ENCODE peak calls at places on chromosomes 2 and 18, in four cellular contexts. N, E, G and Z are unnamed samples.
A peak's percentile ranks its signal among the peaks of the same experiment; 100 is the strongest.

GRCh38 chr2:146238254-146238961 is 1606.4 kb upstream of the ACVR2A start:
- DNase-seq in G (no peak), E (no peak), N (no peak), Z (no peak)

GRCh38 chr2:67812682-67813081 is 250.1 kb downstream of the C1D start:
- DNase-seq in E (no peak), G (no peak), N (no peak), Z (no peak)

GRCh38 chr2:138235041-138235440 is 266.5 kb upstream of the SPOPL start:
- DNase-seq in G (no peak), N (no peak), E (no peak), Z (no peak)

GRCh38 chr18:7035807-7036206 is 81.8 kb downstream of the LAMA1 start:
- DNase-seq in N (no peak), E (no peak), G (no peak), Z (no peak)

GRCh38 chr18:4871197-4871596 is 325.9 kb downstream of the AKAIN1 start:
- DNase-seq in N (no peak), G (no peak), E (no peak), Z (no peak)

GRCh38 chr2:240560084-240560479 is at the start of gene DUSP28:
- DNase-seq in E (peak; percentile 93), G (peak; percentile 85), N (peak; percentile 54), Z (peak; percentile 95)

GRCh38 chr2:224847961-224848850 is 132.0 kb upstream of the CCDC195 start:
- DNase-seq in N (peak; percentile 39), G (peak; percentile 90), E (peak; percentile 19), Z (no peak)

GRCh38 chr2:240347949-240348500 is 87.4 kb upstream of the GPC1 start:
- DNase-seq in N (no peak), E (no peak), G (no peak), Z (no peak)

GRCh38 chr18:31275722-31276463 is 42.1 kb upstream of the DSG1 start:
- DNase-seq in G (no peak), E (no peak), N (no peak), Z (no peak)

GRCh38 chr18:73827801-73828200 is 319.8 kb downstream of the FBXO15 start:
- DNase-seq in N (no peak), E (no peak), G (no peak), Z (no peak)

GRCh38 chr2:109407401-109408335 is 206.1 kb downstream of the SEPTIN10 start:
- DNase-seq in G (no peak), E (no peak), N (no peak), Z (no peak)

GRCh38 chr2:38244306-38244705 is 132.8 kb downstream of the ATL2 start:
- DNase-seq in N (no peak), E (no peak), G (no peak), Z (no peak)
- TF ChIP-seq CTCF in N (no peak), E (no peak), G (no peak), Z (no peak)

GRCh38 chr2:190150413-190150812 is 87.9 kb upstream of the MSTN start:
- DNase-seq in G (no peak), N (no peak), E (no peak), Z (no peak)
- H3K4me3 ChIP-seq in G (no peak overlapping the region), N (no peak overlapping the region), E (no peak overlapping the region), Z (no peak overlapping the region)

GRCh38 chr18:36828630-36829361 is at the start of the genes KIAA1328 and TPGS2:
- DNase-seq in G (peak; percentile 86), N (no peak), E (peak; percentile 85), Z (peak; percentile 86)
- TF ChIP-seq CTCF in G (peak; percentile 29), N (peak; percentile 35), E (peak; percentile 25), Z (peak; percentile 34)

DNA sequence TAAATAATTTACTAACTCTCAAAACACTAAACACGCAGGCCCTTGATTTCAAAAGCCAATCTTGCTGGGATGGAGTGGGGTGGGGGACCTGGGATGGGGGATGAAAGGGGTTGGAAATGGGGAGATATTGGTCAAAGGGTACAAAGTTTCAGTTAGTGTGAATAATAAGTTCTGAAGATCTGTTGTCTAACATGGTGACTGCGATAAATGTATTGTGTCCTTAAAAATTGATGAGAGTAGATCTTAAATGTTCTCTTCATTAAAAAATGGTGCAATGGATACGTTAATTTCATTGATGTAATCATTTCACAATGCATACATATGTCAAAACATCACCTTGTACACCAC is 505 bp upstream of the ACYP2 start:
- DNase-seq in E (no peak), G (no peak), N (no peak), Z (no peak)
- H3K4me3 ChIP-seq in E (peak overlapping the region; percentile 74), G (peak overlapping the region; percentile 95), N (peak overlapping the region; percentile 69), Z (peak overlapping the region; percentile 74)